ENCODE peak calls at places on chromosomes 1 and 21, in five cellular contexts. G is heart left ventricle, A is uterus, E is prostate gland, V is Peyer's patch. B is an unnamed sample.

GRCh38 chr1:15424146-15424667 is 14.0 kb upstream of the CTRC start:
- DNase-seq in G (no peak), A (no peak), E (peak), V (peak), B (peak)

GRCh38 chr1:209202826-209203439 is 380.6 kb upstream of the CAMK1G start:
- DNase-seq in G (no peak), A (no peak), E (peak), V (no peak), B (peak)

GRCh38 chr1:145690587-145691558 is 16.3 kb downstream of the PDZK1 start:
- DNase-seq in G (no peak), A (no peak), E (peak), V (no peak), B (no peak)

GRCh38 chr1:105736349-105736748 is 1320.1 kb upstream of the PRMT6 start:
- DNase-seq in G (no peak), A (no peak), E (no peak), V (no peak), B (no peak)

GRCh38 chr1:203340112-203340804 is 10.7 kb downstream of the FMOD start:
- DNase-seq in G (peak), A (peak), E (peak), V (no peak), B (peak)

GRCh38 chr1:223394706-223395105 is 1.5 kb downstream of the CCDC185 start:
- DNase-seq in G (no peak), A (no peak), E (no peak), V (no peak), B (no peak)

GRCh38 chr21:30232011-30232410 is 16.1 kb upstream of the CLDN8 start:
- DNase-seq in G (no peak), A (no peak), E (no peak), V (no peak), B (no peak)

GRCh38 chr1:42963378-42964005 is 4.8 kb upstream of the SLC2A1 start:
- DNase-seq in G (no peak), A (no peak), E (no peak), V (no peak), B (no peak)

GRCh38 chr1:230661976-230662375 is 19.7 kb downstream of the COG2 start:
- DNase-seq in G (no peak), A (no peak), E (no peak), V (no peak), B (no peak)

GRCh38 chr1:209870151-209870831 is 42.5 kb downstream of the UTP25 start:
- DNase-seq in G (no peak), A (no peak), E (no peak), V (no peak), B (no peak)

GRCh38 chr1:29671446-29671845 is 435.1 kb downstream of the PTPRU start:
- DNase-seq in G (no peak), A (no peak), E (no peak), V (no peak), B (no peak)

GRCh38 chr1:225519166-225519863 is 91.5 kb upstream of the LBR start:
- DNase-seq in G (no peak), A (no peak), E (no peak), V (no peak), B (no peak)

GRCh38 chr1:44733365-44733764 is 2.4 kb upstream of the RNU5D-1 start:
- DNase-seq in G (no peak), A (no peak), E (no peak), V (no peak), B (no peak)

GRCh38 chr1:193156826-193157142 is 29.6 kb downstream of the B3GALT2 start:
- DNase-seq in G (no peak), A (no peak), E (no peak), V (no peak), B (no peak)

GRCh38 chr1:193157360-193157759 is 29.1 kb downstream of the B3GALT2 start:
- DNase-seq in G (no peak), A (no peak), E (no peak), V (no peak), B (no peak)

DNA sequence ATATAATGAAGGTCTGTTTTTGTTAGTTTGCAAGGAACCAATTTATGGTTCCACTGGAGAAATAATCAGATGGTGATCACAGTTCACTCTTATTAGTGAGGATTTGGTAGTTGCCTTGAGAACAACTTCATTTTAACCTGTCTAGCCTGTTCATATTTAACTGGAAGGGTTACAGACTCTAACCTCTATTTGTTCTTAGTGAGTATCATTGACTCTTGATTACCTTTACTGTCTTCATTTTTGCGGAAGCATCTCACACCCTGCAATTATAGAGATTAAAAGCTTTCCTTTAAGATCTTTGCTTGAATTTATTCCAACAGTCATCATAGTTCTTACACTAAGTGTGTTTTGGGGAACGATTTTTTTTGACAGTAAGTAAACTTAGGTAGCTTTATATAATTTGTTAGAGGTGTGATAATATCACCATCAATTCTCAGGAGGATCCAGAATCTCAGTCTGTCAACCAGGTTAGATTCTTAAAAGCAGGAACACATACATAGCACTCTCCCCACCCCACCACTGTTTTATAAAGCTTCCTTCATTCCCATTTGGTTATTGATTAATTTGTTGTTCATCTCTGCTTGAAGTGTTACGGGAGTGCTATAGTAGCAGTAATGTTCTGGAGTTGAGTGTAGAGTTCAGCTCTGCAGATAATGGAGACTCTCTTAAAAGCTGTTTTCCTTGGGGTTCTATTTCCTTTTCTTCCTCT is 30.1 kb downstream of the B3GALT2 start:
- DNase-seq in G (no peak), A (no peak), E (no peak), V (no peak), B (no peak)
- H3K4me3 ChIP-seq in G (no peak), A (no peak), E (no peak), V (no peak), B (no peak)

GRCh38 chr1:150971583-150972416 is 2.8 kb downstream of the CERS2 start:
- DNase-seq in G (peak), A (no peak), E (no peak), V (no peak), B (peak)
- TF ChIP-seq POLR2A in G (no peak), A (no peak), E (no peak), V (no peak), B (peak)

GRCh38 chr1:2795926-2796325 is 5.6 kb downstream of the TTC34 start:
- DNase-seq in G (no peak), A (no peak), E (no peak), V (no peak), B (no peak)
- H3K4me3 ChIP-seq in G (no peak), A (no peak), E (no peak), V (no peak), B (no peak)

GRCh38 chr1:59138402-59138801 is 158.5 kb upstream of the FGGY start:
- DNase-seq in G (no peak), A (no peak), E (no peak), V (no peak), B (no peak)

GRCh38 chr1:59137968-59138367 is 158.9 kb upstream of the FGGY start:
- DNase-seq in G (no peak), A (no peak), E (no peak), V (no peak), B (no peak)

GRCh38 chr1:59141267-59141863 is 155.5 kb upstream of the FGGY start:
- DNase-seq in G (peak), A (no peak), E (no peak), V (no peak), B (peak)

GRCh38 chr1:59136541-59137335 is 160.2 kb upstream of the FGGY start:
- DNase-seq in G (no peak), A (no peak), E (no peak), V (no peak), B (no peak)

DNA sequence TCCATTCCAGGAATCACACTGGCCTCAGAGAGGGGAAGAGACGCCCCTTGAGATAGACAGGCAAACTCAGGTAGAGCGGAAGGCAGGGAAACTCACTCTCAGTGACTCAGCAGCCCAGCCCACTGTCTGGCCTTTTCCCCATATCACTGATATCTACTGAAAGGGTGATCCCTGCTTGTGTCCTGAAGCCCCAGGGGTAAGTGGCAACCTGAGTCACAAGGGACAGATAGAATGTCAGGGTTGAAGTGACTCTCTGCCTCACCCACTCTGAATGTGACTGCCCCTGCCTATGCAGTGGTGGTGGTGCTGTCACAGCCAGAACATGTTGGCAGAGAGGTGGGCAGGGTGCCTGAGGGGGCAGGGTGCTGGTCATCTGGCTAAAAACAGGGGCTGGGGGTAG is 157.5 kb upstream of the FGGY start:
- DNase-seq in G (peak), A (no peak), E (no peak), V (no peak), B (no peak)
- TF ChIP-seq POLR2A in G (no peak), A (no peak), E (no peak), V (no peak), B (no peak)

GRCh38 chr21:42227909-42228708 is 9.2 kb downstream of the ABCG1 start:
- DNase-seq in G (peak), A (peak), E (peak), V (peak), B (peak)
- H3K4me3 ChIP-seq in G (no peak), A (no peak), E (no peak), V (no peak), B (no peak)

GRCh38 chr1:159600894-159601293 is 13.3 kb downstream of the APCS start:
- DNase-seq in G (no peak), A (no peak), E (no peak), V (no peak), B (no peak)

GRCh38 chr1:159594581-159594980 is 7.0 kb downstream of the APCS start:
- DNase-seq in G (no peak), A (no peak), E (no peak), V (no peak), B (no peak)

GRCh38 chr1:159602501-159602900 is 14.9 kb downstream of the APCS start:
- DNase-seq in G (no peak), A (no peak), E (no peak), V (no peak), B (no peak)

GRCh38 chr1:159595006-159595405 is 7.4 kb downstream of the APCS start:
- DNase-seq in G (no peak), A (no peak), E (no peak), V (no peak), B (no peak)

DNA sequence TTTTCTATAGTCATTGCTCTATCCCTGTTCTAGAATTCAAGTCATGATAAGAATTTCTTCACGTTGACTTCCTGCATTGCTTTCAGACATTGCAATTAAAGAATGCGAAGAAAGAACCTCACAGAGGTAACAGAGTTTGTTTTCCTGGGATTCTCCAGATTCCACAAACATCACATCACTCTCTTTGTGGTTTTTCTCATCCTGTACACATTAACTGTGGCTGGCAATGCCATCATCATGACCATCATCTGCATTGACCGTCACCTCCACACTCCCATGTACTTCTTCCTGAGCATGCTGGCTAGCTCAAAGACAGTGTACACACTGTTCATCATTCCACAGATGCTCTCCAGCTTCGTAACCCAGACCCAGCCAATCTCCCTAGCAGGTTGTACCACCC is 10.6 kb downstream of the APCS start:
- DNase-seq in G (no peak), A (no peak), E (no peak), V (no peak), B (no peak)
- TF ChIP-seq POLR2A in G (no peak), A (no peak), E (no peak), V (no peak), B (no peak)

GRCh38 chr1:16468558-16468957 is 28.0 kb downstream of the NECAP2 start:
- DNase-seq in G (no peak), A (no peak), E (no peak), V (no peak), B (no peak)
- H3K4me3 ChIP-seq in G (no peak), A (no peak), E (no peak), V (no peak), B (no peak)